ENCODE peak calls at places on chromosomes 7 and 10, in ten cellular contexts. Z is activated B cell treated with CpG ODN at 0.5 μM for 24 hours, V is AG09319, E is mesothelial cell of epicardium, C is GM13977, N is GM06990, G is GM23338, S is neural progenitor cell, W is neural crest cell, F is PC-3. H is an unnamed sample.

GRCh38 chr10:46999217-46999616 is 88.0 kb downstream of the PTPN20 start:
- DNase-seq in W (no peak), E (no peak), F (no peak), C (no peak), N (no peak), G (no peak), S (no peak), Z (no peak), V (no peak), H (no peak)

GRCh38 chr7:76057103-76057812 is 9.4 kb downstream of the MDH2 start:
- DNase-seq in G (no peak), N (no peak), V (no peak), S (no peak), C (no peak), E (no peak), F (no peak), Z (no peak), W (no peak), H (no peak)

GRCh38 chr7:17663056-17663675 is 277.1 kb downstream of the SNX13 start:
- DNase-seq in F (peak), C (no peak), G (no peak), Z (no peak), S (no peak), V (no peak), N (no peak), W (no peak), E (no peak), H (no peak)

GRCh38 chr7:158022601-158023000 is 565.0 kb downstream of the PTPRN2 start:
- DNase-seq in G (no peak), C (no peak), E (no peak), S (no peak), F (no peak), N (no peak), V (no peak), Z (no peak), W (no peak), H (no peak)

GRCh38 chr7:30931927-30932540 is 20.4 kb downstream of the AQP1 start:
- DNase-seq in V (no peak), G (no peak), E (no peak), Z (no peak), C (peak), N (no peak), S (no peak), W (no peak), F (no peak), H (no peak)

GRCh38 chr10:26437637-26438461 is at the start of gene APBB1IP:
- DNase-seq in N (peak), E (no peak), S (peak), F (no peak), Z (peak), C (peak), V (peak), G (peak), W (no peak), H (peak)

GRCh38 chr7:132764762-132765161 is 188.5 kb upstream of the PLXNA4 start:
- DNase-seq in C (no peak), Z (no peak), V (no peak), F (no peak), W (no peak), S (no peak), N (no peak), E (no peak), G (no peak), H (no peak)

GRCh38 chr7:152989889-152990380 is 230.4 kb downstream of the ACTR3B start:
- DNase-seq in F (no peak), C (no peak), E (no peak), G (peak), Z (no peak), V (no peak), W (peak), N (no peak), S (peak), H (no peak)

GRCh38 chr7:141792526-141792925 is 2.5 kb downstream of the TAS2R5 start:
- DNase-seq in N (no peak), Z (no peak), C (no peak), V (no peak), F (peak), W (no peak), E (no peak), G (no peak), S (no peak), H (no peak)

GRCh38 chr10:96714031-96714590 is 6.2 kb downstream of the PIK3AP1 start:
- DNase-seq in E (no peak), Z (no peak), F (peak), N (no peak), S (no peak), C (no peak), G (no peak), W (no peak), V (no peak), H (no peak)

GRCh38 chr7:155857141-155857540 is 44.9 kb upstream of the SHH start:
- DNase-seq in G (no peak), S (no peak), N (no peak), W (no peak), V (no peak), E (peak), F (no peak), C (no peak), Z (no peak), H (no peak)

GRCh38 chr7:84372155-84372621 is 177.6 kb upstream of the SEMA3A start:
- DNase-seq in E (no peak), Z (no peak), F (peak), W (no peak), S (peak), V (peak), C (no peak), N (no peak), G (no peak), H (no peak)

GRCh38 chr10:98377536-98377935 is 37.4 kb downstream of the PYROXD2 start:
- DNase-seq in C (no peak), V (no peak), W (no peak), Z (no peak), S (no peak), N (no peak), F (no peak), E (no peak), G (no peak), H (no peak)

GRCh38 chr7:74365320-74366022 is 76.3 kb downstream of the CLIP2 start:
- DNase-seq in C (no peak), W (peak), E (no peak), G (peak), S (peak), N (no peak), F (peak), Z (no peak), V (no peak), H (no peak)

GRCh38 chr10:34638405-34639054 is 176.6 kb downstream of the PARD3 start:
- DNase-seq in F (peak), V (peak), Z (no peak), C (peak), G (peak), W (peak), N (no peak), E (peak), S (peak), H (peak)

GRCh38 chr7:48298779-48299178 is 127.5 kb downstream of the ABCA13 start:
- DNase-seq in C (peak), Z (no peak), F (peak), N (peak), V (no peak), G (no peak), S (no peak), W (no peak), E (no peak), H (no peak)

GRCh38 chr7:39291644-39292411 is 274.4 kb upstream of the YAE1 start:
- DNase-seq in G (no peak), F (no peak), C (no peak), V (no peak), Z (no peak), W (no peak), N (no peak), S (no peak), E (no peak), H (no peak)

GRCh38 chr10:17038627-17039026 is 91.0 kb downstream of the CUBN start:
- DNase-seq in V (peak), G (no peak), C (no peak), N (no peak), W (no peak), S (no peak), F (no peak), E (no peak), Z (no peak), H (no peak)

GRCh38 chr10:129710510-129710847 is 243.4 kb downstream of the MGMT start:
- DNase-seq in G (no peak), V (no peak), F (no peak), C (no peak), N (no peak), S (no peak), E (no peak), W (no peak), Z (no peak), H (no peak)

GRCh38 chr10:44217274-44217820 is 167.6 kb downstream of the CXCL12 start:
- DNase-seq in F (no peak), V (no peak), C (no peak), G (no peak), W (no peak), S (no peak), N (no peak), Z (no peak), E (no peak), H (no peak)

GRCh38 chr10:126400641-126401040 is 12.4 kb upstream of the ADAM12 start:
- DNase-seq in V (no peak), N (no peak), Z (no peak), F (no peak), S (no peak), C (no peak), G (no peak), E (no peak), W (no peak), H (no peak)

GRCh38 chr10:52950578-52950977 is 178.0 kb upstream of the MBL2 start:
- DNase-seq in G (peak), N (no peak), F (peak), V (no peak), Z (no peak), S (no peak), W (no peak), C (no peak), E (no peak), H (no peak)
- TF ChIP-seq CTCF in G (peak), N (no peak), F (no peak), V (no peak), Z (no peak), S (peak), W (no peak), C (no peak), E (no peak), H (no peak)

GRCh38 chr10:131021967-131022366 is 289.6 kb downstream of the TCERG1L start:
- DNase-seq in G (no peak), C (no peak), E (no peak), N (no peak), S (no peak), Z (no peak), V (no peak), W (no peak), F (no peak), H (no peak)
- TF ChIP-seq CTCF in G (no peak), C (no peak), E (no peak), N (no peak), S (no peak), Z (no peak), V (no peak), W (no peak), F (no peak), H (no peak)

GRCh38 chr7:126483972-126484371 is 768.8 kb downstream of the GRM8 start:
- DNase-seq in C (no peak), G (no peak), W (no peak), S (no peak), N (no peak), F (no peak), V (no peak), E (no peak), Z (no peak), H (no peak)
- TF ChIP-seq CTCF in C (no peak), G (no peak), W (no peak), S (no peak), N (no peak), F (no peak), V (no peak), E (no peak), Z (no peak), H (no peak)

GRCh38 chr10:102497545-102497944 is 5.0 kb downstream of the ACTR1A start:
- DNase-seq in G (no peak), V (no peak), S (no peak), F (no peak), N (no peak), Z (no peak), W (no peak), E (no peak), C (no peak), H (no peak)
- TF ChIP-seq CTCF in G (no peak), V (no peak), S (no peak), F (no peak), N (no peak), Z (no peak), W (no peak), E (no peak), C (no peak), H (no peak)

GRCh38 chr10:124697837-124698559 is 46.2 kb downstream of the FAM53B start:
- DNase-seq in C (peak), G (peak), V (no peak), F (no peak), S (peak), Z (peak), W (no peak), E (no peak), N (peak), H (peak)
- TF ChIP-seq CTCF in C (no peak), G (no peak), V (no peak), F (no peak), S (no peak), Z (no peak), W (no peak), E (no peak), N (no peak), H (no peak)

DNA sequence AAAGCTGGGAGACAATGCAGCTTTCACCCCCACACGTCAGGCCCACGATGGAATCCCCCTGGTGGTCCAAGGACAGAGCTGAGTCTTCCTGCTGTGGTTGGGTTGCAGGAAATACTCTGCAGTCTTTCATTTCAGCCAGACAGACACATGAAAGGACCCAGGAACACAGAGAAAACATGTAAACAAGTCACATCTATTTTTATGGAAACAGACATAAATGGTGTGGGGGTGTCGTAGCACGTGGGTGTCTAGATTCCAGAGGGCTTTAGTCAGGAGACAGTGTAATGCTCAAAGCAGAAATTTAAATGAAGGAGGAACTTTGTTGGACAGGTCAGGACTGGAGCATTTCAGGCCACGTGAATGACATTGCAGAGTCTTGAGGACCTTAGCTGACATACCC is 444.6 kb downstream of the SUGCT start:
- DNase-seq in G (peak), N (no peak), S (no peak), F (no peak), W (no peak), C (no peak), Z (no peak), V (no peak), E (no peak), H (no peak)
- TF ChIP-seq CTCF in G (peak), N (no peak), S (no peak), F (no peak), W (no peak), C (no peak), Z (no peak), V (no peak), E (no peak), H (no peak)

GRCh38 chr10:7417103-7417623 is 6.3 kb upstream of the SFMBT2 start:
- DNase-seq in N (peak), W (no peak), E (no peak), V (no peak), C (no peak), G (peak), S (peak), F (peak), Z (no peak), H (no peak)
- TF ChIP-seq CTCF in N (peak), W (peak), E (no peak), V (peak), C (peak), G (peak), S (peak), F (peak), Z (no peak), H (peak)

GRCh38 chr7:26379711-26380110 is 88.0 kb downstream of the SNX10 start:
- DNase-seq in E (no peak), N (no peak), Z (no peak), V (no peak), G (no peak), C (no peak), F (no peak), W (no peak), S (no peak), H (no peak)

GRCh38 chr7:26390016-26390415 is 98.4 kb downstream of the SNX10 start:
- DNase-seq in E (no peak), G (peak), V (no peak), W (no peak), N (no peak), F (no peak), Z (no peak), S (peak), C (no peak), H (no peak)

GRCh38 chr7:26388256-26388655 is 96.6 kb downstream of the SNX10 start:
- DNase-seq in E (no peak), V (no peak), N (no peak), S (no peak), C (no peak), G (no peak), F (no peak), Z (no peak), W (no peak), H (no peak)

GRCh38 chr7:26381476-26382175 is 90.0 kb downstream of the SNX10 start:
- DNase-seq in G (no peak), W (no peak), C (no peak), V (no peak), E (no peak), S (no peak), F (no peak), Z (no peak), N (no peak), H (no peak)

GRCh38 chr7:26385240-26385639 is 93.6 kb downstream of the SNX10 start:
- DNase-seq in N (no peak), Z (no peak), F (no peak), W (no peak), V (no peak), S (no peak), E (no peak), G (no peak), C (no peak), H (no peak)
- TF ChIP-seq CTCF in N (no peak), Z (no peak), F (no peak), W (no peak), V (no peak), S (peak), E (no peak), G (no peak), C (no peak), H (no peak)

H was measured in natural killer cell.